ENCODE peak calls at places on chromosomes 11 and 22, in four cellular contexts. One of them, this sample, is unnamed.

GRCh38 chr11:86978756-86979608 is 23.8 kb upstream of the FZD4 start:
- DNase-seq in stimulated activated CD4-positive, alpha-beta T cell treated with anti-CD3 and anti-CD28 coated beads, TNF-alpha, amount 100 ng/mL, for 24 hours: no peak
- DNase-seq in body of pancreas: no peak
- DNase-seq in mesothelial cell of epicardium: no peak
- DNase-seq in this sample: no peak

GRCh38 chr11:134154441-134154840 is 69.3 kb downstream of the NCAPD3 start:
- DNase-seq in stimulated activated CD4-positive, alpha-beta T cell treated with anti-CD3 and anti-CD28 coated beads, TNF-alpha, amount 100 ng/mL, for 24 hours: no peak
- DNase-seq in body of pancreas: no peak
- DNase-seq in mesothelial cell of epicardium: no peak
- DNase-seq in this sample: peak

GRCh38 chr11:77051511-77051910 is 15.3 kb upstream of the CAPN5 start:
- DNase-seq in stimulated activated CD4-positive, alpha-beta T cell treated with anti-CD3 and anti-CD28 coated beads, TNF-alpha, amount 100 ng/mL, for 24 hours: no peak
- DNase-seq in body of pancreas: no peak
- DNase-seq in mesothelial cell of epicardium: no peak
- DNase-seq in this sample: no peak

GRCh38 chr11:132490976-132491375 is 1041.3 kb downstream of the OPCML start:
- DNase-seq in stimulated activated CD4-positive, alpha-beta T cell treated with anti-CD3 and anti-CD28 coated beads, TNF-alpha, amount 100 ng/mL, for 24 hours: no peak
- DNase-seq in body of pancreas: no peak
- DNase-seq in mesothelial cell of epicardium: no peak
- DNase-seq in this sample: no peak

GRCh38 chr22:17120711-17121234 is 387 bp downstream of the TMEM121B start:
- DNase-seq in stimulated activated CD4-positive, alpha-beta T cell treated with anti-CD3 and anti-CD28 coated beads, TNF-alpha, amount 100 ng/mL, for 24 hours: no peak
- DNase-seq in body of pancreas: no peak
- DNase-seq in mesothelial cell of epicardium: no peak
- DNase-seq in this sample: no peak

GRCh38 chr22:47593291-47593690 is 830.8 kb downstream of the TBC1D22A start:
- DNase-seq in stimulated activated CD4-positive, alpha-beta T cell treated with anti-CD3 and anti-CD28 coated beads, TNF-alpha, amount 100 ng/mL, for 24 hours: no peak
- DNase-seq in body of pancreas: no peak
- DNase-seq in mesothelial cell of epicardium: no peak
- DNase-seq in this sample: peak

GRCh38 chr22:47187558-47187957 is 425.1 kb downstream of the TBC1D22A start:
- DNase-seq in stimulated activated CD4-positive, alpha-beta T cell treated with anti-CD3 and anti-CD28 coated beads, TNF-alpha, amount 100 ng/mL, for 24 hours: no peak
- DNase-seq in body of pancreas: no peak
- DNase-seq in mesothelial cell of epicardium: no peak
- DNase-seq in this sample: no peak

GRCh38 chr11:36513965-36514364 is 3.9 kb upstream of the TRAF6 start:
- DNase-seq in stimulated activated CD4-positive, alpha-beta T cell treated with anti-CD3 and anti-CD28 coated beads, TNF-alpha, amount 100 ng/mL, for 24 hours: no peak
- DNase-seq in body of pancreas: no peak
- DNase-seq in mesothelial cell of epicardium: no peak
- DNase-seq in this sample: no peak

GRCh38 chr22:17968126-17968525 is 56.2 kb downstream of the MICAL3 start:
- DNase-seq in stimulated activated CD4-positive, alpha-beta T cell treated with anti-CD3 and anti-CD28 coated beads, TNF-alpha, amount 100 ng/mL, for 24 hours: no peak
- DNase-seq in body of pancreas: peak
- DNase-seq in mesothelial cell of epicardium: no peak
- DNase-seq in this sample: no peak

GRCh38 chr11:369336-370018 is at the start of gene B4GALNT4:
- DNase-seq in stimulated activated CD4-positive, alpha-beta T cell treated with anti-CD3 and anti-CD28 coated beads, TNF-alpha, amount 100 ng/mL, for 24 hours: no peak
- DNase-seq in body of pancreas: peak
- DNase-seq in mesothelial cell of epicardium: no peak
- DNase-seq in this sample: peak

GRCh38 chr22:47710135-47710534 is 947.7 kb downstream of the TBC1D22A start:
- DNase-seq in stimulated activated CD4-positive, alpha-beta T cell treated with anti-CD3 and anti-CD28 coated beads, TNF-alpha, amount 100 ng/mL, for 24 hours: no peak
- DNase-seq in body of pancreas: no peak
- DNase-seq in mesothelial cell of epicardium: no peak
- DNase-seq in this sample: no peak

GRCh38 chr22:35961480-35961902 is 67.1 kb downstream of the RBFOX2 start:
- DNase-seq in stimulated activated CD4-positive, alpha-beta T cell treated with anti-CD3 and anti-CD28 coated beads, TNF-alpha, amount 100 ng/mL, for 24 hours: no peak
- DNase-seq in body of pancreas: no peak
- DNase-seq in mesothelial cell of epicardium: no peak
- DNase-seq in this sample: no peak

GRCh38 chr11:118227865-118228785 is 3.3 kb upstream of the JAML start:
- DNase-seq in stimulated activated CD4-positive, alpha-beta T cell treated with anti-CD3 and anti-CD28 coated beads, TNF-alpha, amount 100 ng/mL, for 24 hours: no peak
- DNase-seq in body of pancreas: no peak
- DNase-seq in mesothelial cell of epicardium: no peak
- DNase-seq in this sample: no peak

GRCh38 chr22:17953147-17953546 is 71.2 kb downstream of the MICAL3 start:
- DNase-seq in stimulated activated CD4-positive, alpha-beta T cell treated with anti-CD3 and anti-CD28 coated beads, TNF-alpha, amount 100 ng/mL, for 24 hours: no peak
- DNase-seq in body of pancreas: no peak
- DNase-seq in mesothelial cell of epicardium: no peak
- DNase-seq in this sample: no peak

GRCh38 chr22:35558031-35558430 is 17.4 kb downstream of the RASD2 start:
- DNase-seq in stimulated activated CD4-positive, alpha-beta T cell treated with anti-CD3 and anti-CD28 coated beads, TNF-alpha, amount 100 ng/mL, for 24 hours: no peak
- DNase-seq in body of pancreas: no peak
- DNase-seq in mesothelial cell of epicardium: no peak
- DNase-seq in this sample: no peak

GRCh38 chr11:121257289-121257688 is 35.3 kb upstream of the SC5D start:
- DNase-seq in stimulated activated CD4-positive, alpha-beta T cell treated with anti-CD3 and anti-CD28 coated beads, TNF-alpha, amount 100 ng/mL, for 24 hours: no peak
- DNase-seq in body of pancreas: no peak
- DNase-seq in mesothelial cell of epicardium: no peak
- DNase-seq in this sample: no peak

GRCh38 chr11:12494699-12495098 is 117.3 kb downstream of the PARVA start:
- DNase-seq in stimulated activated CD4-positive, alpha-beta T cell treated with anti-CD3 and anti-CD28 coated beads, TNF-alpha, amount 100 ng/mL, for 24 hours: no peak
- DNase-seq in body of pancreas: no peak
- DNase-seq in mesothelial cell of epicardium: no peak
- DNase-seq in this sample: no peak

GRCh38 chr11:90332415-90332814 is 109.6 kb upstream of the CHORDC1 start:
- DNase-seq in stimulated activated CD4-positive, alpha-beta T cell treated with anti-CD3 and anti-CD28 coated beads, TNF-alpha, amount 100 ng/mL, for 24 hours: no peak
- DNase-seq in body of pancreas: no peak
- DNase-seq in mesothelial cell of epicardium: no peak
- DNase-seq in this sample: no peak

GRCh38 chr22:38864361-38865191 is 7.4 kb downstream of the CBX6 start:
- DNase-seq in stimulated activated CD4-positive, alpha-beta T cell treated with anti-CD3 and anti-CD28 coated beads, TNF-alpha, amount 100 ng/mL, for 24 hours: no peak
- DNase-seq in body of pancreas: peak
- DNase-seq in mesothelial cell of epicardium: no peak
- DNase-seq in this sample: no peak

GRCh38 chr11:120547871-120548681 is 36.5 kb downstream of the GRIK4 start:
- DNase-seq in stimulated activated CD4-positive, alpha-beta T cell treated with anti-CD3 and anti-CD28 coated beads, TNF-alpha, amount 100 ng/mL, for 24 hours: no peak
- DNase-seq in body of pancreas: peak
- DNase-seq in mesothelial cell of epicardium: peak
- DNase-seq in this sample: no peak

GRCh38 chr11:115247404-115247803 is 256.8 kb downstream of the CADM1 start:
- DNase-seq in stimulated activated CD4-positive, alpha-beta T cell treated with anti-CD3 and anti-CD28 coated beads, TNF-alpha, amount 100 ng/mL, for 24 hours: no peak
- DNase-seq in body of pancreas: no peak
- DNase-seq in mesothelial cell of epicardium: no peak
- DNase-seq in this sample: no peak

GRCh38 chr22:47020157-47020556 is 257.7 kb downstream of the TBC1D22A start:
- DNase-seq in stimulated activated CD4-positive, alpha-beta T cell treated with anti-CD3 and anti-CD28 coated beads, TNF-alpha, amount 100 ng/mL, for 24 hours: no peak
- DNase-seq in body of pancreas: no peak
- DNase-seq in mesothelial cell of epicardium: no peak
- DNase-seq in this sample: no peak

GRCh38 chr11:106381895-106382294 is 304.4 kb downstream of the AASDHPPT start:
- DNase-seq in stimulated activated CD4-positive, alpha-beta T cell treated with anti-CD3 and anti-CD28 coated beads, TNF-alpha, amount 100 ng/mL, for 24 hours: no peak
- DNase-seq in body of pancreas: no peak
- DNase-seq in mesothelial cell of epicardium: no peak
- DNase-seq in this sample: no peak

GRCh38 chr11:80993561-80993960 is 1552.7 kb upstream of the TENM4 start:
- DNase-seq in stimulated activated CD4-positive, alpha-beta T cell treated with anti-CD3 and anti-CD28 coated beads, TNF-alpha, amount 100 ng/mL, for 24 hours: no peak
- DNase-seq in body of pancreas: no peak
- DNase-seq in mesothelial cell of epicardium: no peak
- DNase-seq in this sample: no peak

GRCh38 chr22:19865141-19865829 is 10.6 kb upstream of the GNB1L start:
- DNase-seq in stimulated activated CD4-positive, alpha-beta T cell treated with anti-CD3 and anti-CD28 coated beads, TNF-alpha, amount 100 ng/mL, for 24 hours: no peak
- DNase-seq in body of pancreas: no peak
- DNase-seq in mesothelial cell of epicardium: no peak
- DNase-seq in this sample: no peak

GRCh38 chr11:64767344-64768299 is 7.8 kb upstream of the PYGM start:
- DNase-seq in stimulated activated CD4-positive, alpha-beta T cell treated with anti-CD3 and anti-CD28 coated beads, TNF-alpha, amount 100 ng/mL, for 24 hours: peak
- DNase-seq in body of pancreas: peak
- DNase-seq in mesothelial cell of epicardium: no peak
- DNase-seq in this sample: no peak

GRCh38 chr11:123122341-123122740 is 60.4 kb upstream of the HSPA8 start:
- DNase-seq in stimulated activated CD4-positive, alpha-beta T cell treated with anti-CD3 and anti-CD28 coated beads, TNF-alpha, amount 100 ng/mL, for 24 hours: no peak
- DNase-seq in body of pancreas: peak
- DNase-seq in mesothelial cell of epicardium: no peak
- DNase-seq in this sample: no peak

GRCh38 chr22:24138649-24139420 is 42.5 kb upstream of the SUSD2 start:
- DNase-seq in stimulated activated CD4-positive, alpha-beta T cell treated with anti-CD3 and anti-CD28 coated beads, TNF-alpha, amount 100 ng/mL, for 24 hours: no peak
- DNase-seq in body of pancreas: no peak
- DNase-seq in mesothelial cell of epicardium: no peak
- DNase-seq in this sample: no peak

GRCh38 chr22:41862530-41863266 is 29.8 kb downstream of the SREBF2 start:
- DNase-seq in stimulated activated CD4-positive, alpha-beta T cell treated with anti-CD3 and anti-CD28 coated beads, TNF-alpha, amount 100 ng/mL, for 24 hours: peak
- DNase-seq in body of pancreas: no peak
- DNase-seq in mesothelial cell of epicardium: no peak
- DNase-seq in this sample: no peak

GRCh38 chr22:38412435-38413084 is 42.4 kb downstream of the KCNJ4 start:
- DNase-seq in stimulated activated CD4-positive, alpha-beta T cell treated with anti-CD3 and anti-CD28 coated beads, TNF-alpha, amount 100 ng/mL, for 24 hours: no peak
- DNase-seq in body of pancreas: peak
- DNase-seq in mesothelial cell of epicardium: no peak
- DNase-seq in this sample: peak

GRCh38 chr11:118339281-118340045 is 3.0 kb downstream of the CD3D start:
- DNase-seq in stimulated activated CD4-positive, alpha-beta T cell treated with anti-CD3 and anti-CD28 coated beads, TNF-alpha, amount 100 ng/mL, for 24 hours: no peak
- DNase-seq in body of pancreas: no peak
- DNase-seq in mesothelial cell of epicardium: no peak
- DNase-seq in this sample: no peak

This sample was measured in type B pancreatic cell.